ENCODE peak calls at places on chromosomes 1 and 21, in five cellular contexts. F, W, U, I and J are unnamed samples.
A peak's percentile ranks its signal among the peaks of the same experiment; 100 is the strongest.

GRCh38 chr1:45767035-45767434 is 16.6 kb upstream of the IPP start:
- DNase-seq in F (no peak), W (no peak), U (no peak), I (no peak), J (no peak)

GRCh38 chr1:112247036-112247597 is 148.9 kb upstream of the CTTNBP2NL start:
- DNase-seq in F (no peak), W (no peak), U (no peak), I (no peak), J (no peak)

GRCh38 chr1:7752512-7753417 is 18.3 kb upstream of the VAMP3 start:
- DNase-seq in F (peak; percentile 77), W (peak; percentile 82), U (no peak), I (peak; percentile 48), J (peak; percentile 71)

GRCh38 chr21:45506836-45507522 is 35.3 kb downstream of the SLC19A1 start:
- DNase-seq in F (no peak), W (no peak), U (no peak), I (no peak), J (no peak)

GRCh38 chr1:9375912-9376311 is 83.2 kb downstream of the SPSB1 start:
- DNase-seq in F (peak; percentile 66), W (no peak), U (no peak), I (no peak), J (no peak)

GRCh38 chr1:206503591-206504362 is 3.6 kb upstream of the RASSF5 start:
- DNase-seq in F (peak; percentile 98), W (no peak), U (no peak), I (no peak), J (peak; percentile 52)

GRCh38 chr1:181121498-181121897 is 33.0 kb downstream of the IER5 start:
- DNase-seq in F (no peak), W (no peak), U (no peak), I (no peak), J (no peak)

GRCh38 chr1:42348498-42348897 is 13.5 kb upstream of the FOXJ3 start:
- DNase-seq in F (no peak), W (no peak), U (no peak), I (no peak), J (no peak)

GRCh38 chr1:92186081-92186480 is 31.6 kb upstream of the C1orf146 start:
- DNase-seq in F (no peak), W (no peak), U (no peak), I (no peak), J (no peak)

GRCh38 chr1:209220048-209220524 is 363.4 kb upstream of the CAMK1G start:
- DNase-seq in F (no peak), W (no peak), U (no peak), I (no peak), J (peak; percentile 48)

GRCh38 chr21:26469789-26470188 is 103.3 kb downstream of the CYYR1 start:
- DNase-seq in F (peak; percentile 61), W (no peak), U (no peak), I (no peak), J (no peak)

GRCh38 chr21:45866473-45867010 is 115.0 kb upstream of the COL6A1 start:
- DNase-seq in F (no peak), W (no peak), U (no peak), I (no peak), J (no peak)

GRCh38 chr1:115668579-115668978 is 26.8 kb downstream of the VANGL1 start:
- DNase-seq in F (peak; percentile 42), W (no peak), U (no peak), I (no peak), J (no peak)

GRCh38 chr1:10973552-10973951 is 38.9 kb upstream of the TARDBP start:
- DNase-seq in F (no peak), W (no peak), U (no peak), I (peak; percentile 78), J (no peak)

GRCh38 chr1:96721053-96721381 is 567 bp upstream of the PTBP2 start:
- DNase-seq in F (no peak), W (no peak), U (no peak), I (no peak), J (no peak)

GRCh38 chr1:173269490-173270230 is 62.5 kb upstream of the TNFSF4 start:
- DNase-seq in F (peak; percentile 89), W (no peak), U (no peak), I (no peak), J (peak; percentile 96)

GRCh38 chr1:207702317-207702716 is 49.5 kb upstream of the CD46 start:
- DNase-seq in F (no peak), W (no peak), U (no peak), I (no peak), J (no peak)

GRCh38 chr1:18886003-18886335 is 16.4 kb downstream of the ALDH4A1 start:
- DNase-seq in F (peak; percentile 13), W (no peak), U (no peak), I (no peak), J (no peak)

GRCh38 chr1:202965441-202965821 is 1.6 kb downstream of the CYB5R1 start:
- DNase-seq in F (no peak), W (no peak), U (no peak), I (no peak), J (peak; percentile 84)

GRCh38 chr1:159444507-159444906 is 5.0 kb downstream of the OR10J1 start:
- DNase-seq in F (no peak), W (no peak), U (no peak), I (no peak), J (no peak)

GRCh38 chr1:8674912-8675311 is 142.5 kb downstream of the RERE start:
- DNase-seq in F (no peak), W (no peak), U (no peak), I (no peak), J (no peak)

GRCh38 chr1:208524920-208525319 is 280.7 kb upstream of the PLXNA2 start:
- DNase-seq in F (no peak), W (no peak), U (no peak), I (no peak), J (peak; percentile 76)

GRCh38 chr21:21187579-21187978 is 189.4 kb downstream of the NCAM2 start:
- DNase-seq in F (no peak), W (no peak), U (no peak), I (no peak), J (no peak)

GRCh38 chr1:210361665-210362064 is 33.0 kb downstream of the HHAT start:
- DNase-seq in F (no peak), W (no peak), U (no peak), I (no peak), J (peak; percentile 85)
- H4K91ac ChIP-seq in F (no peak overlapping the region), W (no peak overlapping the region), U (no peak overlapping the region), I (no peak overlapping the region), J (no peak overlapping the region)

DNA sequence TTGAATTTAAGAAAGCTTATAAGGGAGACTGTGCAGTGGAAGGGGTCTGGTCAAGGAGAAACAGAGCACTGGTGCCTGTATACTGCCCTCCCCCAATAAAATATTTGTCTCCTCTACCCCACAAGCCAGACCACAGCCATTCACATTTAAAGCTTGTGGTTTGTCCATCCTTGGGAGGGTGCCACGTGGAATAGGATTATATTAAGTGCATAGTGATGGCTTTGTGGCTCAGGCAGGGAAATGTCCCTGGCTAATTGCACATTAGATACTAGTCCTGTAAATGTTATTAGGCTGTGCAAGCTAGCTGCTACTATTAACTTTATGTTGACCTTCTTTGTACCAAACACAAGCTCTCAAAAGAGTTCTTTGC is 210.4 kb downstream of the ROR1 start:
- DNase-seq in F (peak; percentile 63), W (no peak), U (no peak), I (no peak), J (no peak)
- H2BK12ac ChIP-seq in F (no peak overlapping the region), W (no peak overlapping the region), U (no peak overlapping the region), I (no peak overlapping the region), J (no peak overlapping the region)

GRCh38 chr1:93675272-93675671 is 6.4 kb downstream of the BCAR3 start:
- DNase-seq in F (no peak), W (no peak), U (no peak), I (peak; percentile 11), J (no peak)

GRCh38 chr1:93676424-93676823 is 5.2 kb downstream of the BCAR3 start:
- DNase-seq in F (no peak), W (no peak), U (no peak), I (peak; percentile 19), J (no peak)

GRCh38 chr1:93678491-93678890 is 3.1 kb downstream of the BCAR3 start:
- DNase-seq in F (peak; percentile 70), W (no peak), U (no peak), I (no peak), J (no peak)

GRCh38 chr1:93677729-93678128 is 3.9 kb downstream of the BCAR3 start:
- DNase-seq in F (no peak), W (no peak), U (no peak), I (no peak), J (no peak)

DNA sequence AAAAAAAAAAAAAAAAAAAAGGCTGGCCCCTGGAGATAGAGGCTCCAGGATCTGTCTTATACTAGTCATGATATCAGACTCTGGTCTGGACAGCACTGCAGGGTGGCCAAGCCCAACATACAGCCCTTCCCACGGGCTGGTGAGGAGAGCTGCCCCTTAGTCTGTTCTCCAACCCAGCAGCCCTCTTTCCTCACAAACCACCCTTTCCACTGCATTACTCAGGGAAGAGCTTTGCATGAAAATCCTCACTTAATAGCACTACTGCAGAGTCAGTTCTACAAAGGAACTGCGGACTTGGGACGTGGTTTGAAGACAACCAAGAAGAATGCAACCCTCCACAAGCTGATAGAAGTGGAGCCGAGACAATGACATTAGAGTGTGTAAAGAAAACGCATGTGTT is 5.7 kb downstream of the BCAR3 start:
- DNase-seq in F (peak; percentile 45), W (no peak), U (no peak), I (peak; percentile 5), J (no peak)
- H2AFZ ChIP-seq in F (no peak overlapping the region), W (no peak overlapping the region), U (no peak overlapping the region), I (no peak overlapping the region), J (no peak overlapping the region)

GRCh38 chr1:230907472-230908205 is 39.3 kb upstream of the C1orf198 start:
- DNase-seq in F (peak; percentile 22), W (no peak), U (no peak), I (no peak), J (no peak)

GRCh38 chr1:230909974-230910754 is 41.8 kb upstream of the C1orf198 start:
- DNase-seq in F (no peak), W (no peak), U (no peak), I (no peak), J (no peak)

GRCh38 chr1:230905733-230906132 is 37.4 kb upstream of the C1orf198 start:
- DNase-seq in F (peak; percentile 15), W (no peak), U (no peak), I (no peak), J (no peak)

GRCh38 chr1:230902349-230902923 is 34.1 kb upstream of the C1orf198 start:
- DNase-seq in F (no peak), W (no peak), U (no peak), I (no peak), J (no peak)

DNA sequence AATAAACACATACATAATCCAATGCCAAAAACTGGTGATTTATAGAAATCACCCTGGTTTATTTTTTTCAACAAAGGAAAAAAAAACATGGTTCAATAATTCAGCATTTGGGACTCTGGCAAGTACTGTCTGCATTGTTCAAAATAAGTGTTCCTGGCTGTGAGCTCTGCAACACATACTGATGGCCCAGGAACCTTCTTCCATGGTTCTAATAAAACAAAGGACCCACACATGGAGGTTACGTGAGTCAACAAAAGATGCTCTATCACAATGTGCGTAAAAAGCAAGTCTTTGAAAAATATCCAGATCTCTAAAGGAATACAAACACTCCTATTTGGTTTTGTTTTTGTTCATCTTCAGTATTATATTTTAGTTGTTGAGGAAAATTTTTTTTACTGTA is 37.9 kb upstream of the C1orf198 start:
- DNase-seq in F (no peak), W (no peak), U (no peak), I (no peak), J (no peak)
- H4K91ac ChIP-seq in F (no peak overlapping the region), W (no peak overlapping the region), U (no peak overlapping the region), I (no peak overlapping the region), J (no peak overlapping the region)

GRCh38 chr1:152858062-152858461 is 1.7 kb upstream of the LCE7A start:
- DNase-seq in F (no peak), W (no peak), U (no peak), I (no peak), J (no peak)
- H2BK12ac ChIP-seq in F (no peak overlapping the region), W (no peak overlapping the region), U (no peak overlapping the region), I (no peak overlapping the region), J (no peak overlapping the region)